ENCODE peak calls at places on chromosome 11, in ten cellular contexts. One of them, this sample, is unnamed.

GRCh38 chr11:87926250-87926970 is 248.8 kb downstream of the RAB38 start:
- DNase-seq in A549: no peak
- DNase-seq in adrenal gland: peak; percentile 51
- DNase-seq in right lobe of liver: no peak
- DNase-seq in HCT116: peak; percentile 80
- DNase-seq in ovary: no peak
- DNase-seq in tibial nerve: no peak
- DNase-seq in Peyer's patch: no peak
- DNase-seq in sigmoid colon: no peak
- DNase-seq in breast epithelium: no peak
- DNase-seq in this sample: no peak

GRCh38 chr11:110972640-110973039 is 260.4 kb upstream of the ARHGAP20 start:
- DNase-seq in A549: no peak
- DNase-seq in adrenal gland: peak; percentile 76
- DNase-seq in right lobe of liver: no peak
- DNase-seq in HCT116: no peak
- DNase-seq in ovary: no peak
- DNase-seq in tibial nerve: no peak
- DNase-seq in Peyer's patch: no peak
- DNase-seq in sigmoid colon: no peak
- DNase-seq in breast epithelium: no peak
- DNase-seq in this sample: no peak

GRCh38 chr11:28337701-28338100 is 229.5 kb downstream of the METTL15 start:
- DNase-seq in A549: no peak
- DNase-seq in adrenal gland: no peak
- DNase-seq in right lobe of liver: no peak
- DNase-seq in HCT116: no peak
- DNase-seq in ovary: no peak
- DNase-seq in tibial nerve: no peak
- DNase-seq in Peyer's patch: no peak
- DNase-seq in sigmoid colon: no peak
- DNase-seq in breast epithelium: no peak
- DNase-seq in this sample: no peak

GRCh38 chr11:113505046-113505445 is 29.8 kb upstream of the DRD2 start:
- DNase-seq in A549: no peak
- DNase-seq in adrenal gland: no peak
- DNase-seq in right lobe of liver: no peak
- DNase-seq in HCT116: no peak
- DNase-seq in ovary: no peak
- DNase-seq in tibial nerve: no peak
- DNase-seq in Peyer's patch: no peak
- DNase-seq in sigmoid colon: no peak
- DNase-seq in breast epithelium: no peak
- DNase-seq in this sample: no peak

GRCh38 chr11:114399903-114400221 is 449 bp downstream of the C11orf71 start:
- DNase-seq in A549: peak; percentile 6
- DNase-seq in adrenal gland: no peak
- DNase-seq in right lobe of liver: no peak
- DNase-seq in HCT116: no peak
- DNase-seq in ovary: no peak
- DNase-seq in tibial nerve: peak; percentile 40
- DNase-seq in Peyer's patch: no peak
- DNase-seq in sigmoid colon: no peak
- DNase-seq in breast epithelium: peak; percentile 46
- DNase-seq in this sample: no peak

GRCh38 chr11:22392561-22392960 is 54.4 kb downstream of the SLC17A6 start:
- DNase-seq in A549: no peak
- DNase-seq in adrenal gland: no peak
- DNase-seq in right lobe of liver: no peak
- DNase-seq in HCT116: no peak
- DNase-seq in ovary: no peak
- DNase-seq in tibial nerve: no peak
- DNase-seq in Peyer's patch: no peak
- DNase-seq in sigmoid colon: no peak
- DNase-seq in breast epithelium: no peak
- DNase-seq in this sample: no peak

GRCh38 chr11:58493676-58494075 is 14.2 kb downstream of the OR5B21 start:
- DNase-seq in A549: no peak
- DNase-seq in adrenal gland: no peak
- DNase-seq in right lobe of liver: no peak
- DNase-seq in HCT116: no peak
- DNase-seq in ovary: no peak
- DNase-seq in tibial nerve: no peak
- DNase-seq in Peyer's patch: no peak
- DNase-seq in sigmoid colon: no peak
- DNase-seq in breast epithelium: no peak
- DNase-seq in this sample: no peak

GRCh38 chr11:74670171-74670570 is 61.1 kb downstream of the CHRDL2 start:
- DNase-seq in A549: no peak
- DNase-seq in adrenal gland: no peak
- DNase-seq in right lobe of liver: no peak
- DNase-seq in HCT116: no peak
- DNase-seq in ovary: no peak
- DNase-seq in tibial nerve: no peak
- DNase-seq in Peyer's patch: no peak
- DNase-seq in sigmoid colon: no peak
- DNase-seq in breast epithelium: no peak
- DNase-seq in this sample: no peak

GRCh38 chr11:10293423-10294288 is at the start of gene SBF2:
- DNase-seq in A549: peak; percentile 89
- DNase-seq in adrenal gland: peak; percentile 93
- DNase-seq in right lobe of liver: peak; percentile 88
- DNase-seq in HCT116: no peak
- DNase-seq in ovary: peak; percentile 93
- DNase-seq in tibial nerve: peak; percentile 68
- DNase-seq in Peyer's patch: peak; percentile 89
- DNase-seq in sigmoid colon: peak; percentile 95
- DNase-seq in breast epithelium: peak; percentile 68
- DNase-seq in this sample: peak; percentile 96

GRCh38 chr11:29293825-29294224 is 723.0 kb downstream of the KCNA4 start:
- DNase-seq in A549: peak; percentile 12
- DNase-seq in adrenal gland: no peak
- DNase-seq in right lobe of liver: no peak
- DNase-seq in HCT116: peak; percentile 18
- DNase-seq in ovary: no peak
- DNase-seq in tibial nerve: no peak
- DNase-seq in Peyer's patch: no peak
- DNase-seq in sigmoid colon: no peak
- DNase-seq in breast epithelium: no peak
- DNase-seq in this sample: no peak

GRCh38 chr11:27722117-27722844 is 22.0 kb upstream of the BDNF start:
- DNase-seq in A549: peak; percentile 25
- DNase-seq in adrenal gland: no peak
- DNase-seq in right lobe of liver: no peak
- DNase-seq in HCT116: no peak
- DNase-seq in ovary: no peak
- DNase-seq in tibial nerve: no peak
- DNase-seq in Peyer's patch: no peak
- DNase-seq in sigmoid colon: no peak
- DNase-seq in breast epithelium: no peak
- DNase-seq in this sample: no peak

GRCh38 chr11:134486704-134487103 is 74.7 kb upstream of the B3GAT1 start:
- DNase-seq in A549: no peak
- DNase-seq in adrenal gland: peak; percentile 36
- DNase-seq in right lobe of liver: no peak
- DNase-seq in HCT116: no peak
- DNase-seq in ovary: no peak
- DNase-seq in tibial nerve: no peak
- DNase-seq in Peyer's patch: peak; percentile 22
- DNase-seq in sigmoid colon: no peak
- DNase-seq in breast epithelium: no peak
- DNase-seq in this sample: no peak

GRCh38 chr11:26976389-26976788 is 17.5 kb upstream of the FIBIN start:
- DNase-seq in A549: no peak
- DNase-seq in adrenal gland: no peak
- DNase-seq in right lobe of liver: no peak
- DNase-seq in HCT116: no peak
- DNase-seq in ovary: peak; percentile 40
- DNase-seq in tibial nerve: no peak
- DNase-seq in Peyer's patch: no peak
- DNase-seq in sigmoid colon: no peak
- DNase-seq in breast epithelium: no peak
- DNase-seq in this sample: no peak

GRCh38 chr11:69476715-69477025 is 4.8 kb upstream of the LINC01488 start:
- DNase-seq in A549: no peak
- DNase-seq in adrenal gland: no peak
- DNase-seq in right lobe of liver: no peak
- DNase-seq in HCT116: no peak
- DNase-seq in ovary: no peak
- DNase-seq in tibial nerve: no peak
- DNase-seq in Peyer's patch: no peak
- DNase-seq in sigmoid colon: no peak
- DNase-seq in breast epithelium: no peak
- DNase-seq in this sample: no peak

GRCh38 chr11:94537051-94537600 is 6.6 kb upstream of the FUT4 start:
- DNase-seq in A549: no peak
- DNase-seq in adrenal gland: no peak
- DNase-seq in right lobe of liver: no peak
- DNase-seq in HCT116: no peak
- DNase-seq in ovary: no peak
- DNase-seq in tibial nerve: no peak
- DNase-seq in Peyer's patch: no peak
- DNase-seq in sigmoid colon: no peak
- DNase-seq in breast epithelium: no peak
- DNase-seq in this sample: no peak
- H3K4me3 ChIP-seq in A549: no peak overlapping the region
- H3K4me3 ChIP-seq in adrenal gland: no peak overlapping the region
- H3K4me3 ChIP-seq in right lobe of liver: no peak overlapping the region
- H3K4me3 ChIP-seq in HCT116: no peak overlapping the region
- H3K4me3 ChIP-seq in ovary: no peak overlapping the region
- H3K4me3 ChIP-seq in tibial nerve: no peak overlapping the region
- H3K4me3 ChIP-seq in Peyer's patch: no peak overlapping the region
- H3K4me3 ChIP-seq in sigmoid colon: no peak overlapping the region
- H3K4me3 ChIP-seq in breast epithelium: no peak overlapping the region
- H3K4me3 ChIP-seq in this sample: no peak overlapping the region

GRCh38 chr11:33857924-33858323 is 34.0 kb downstream of the LMO2 start:
- DNase-seq in A549: peak; percentile 45
- DNase-seq in adrenal gland: peak; percentile 85
- DNase-seq in right lobe of liver: peak; percentile 78
- DNase-seq in HCT116: peak; percentile 55
- DNase-seq in ovary: peak; percentile 77
- DNase-seq in tibial nerve: peak; percentile 54
- DNase-seq in Peyer's patch: peak; percentile 69
- DNase-seq in sigmoid colon: peak; percentile 84
- DNase-seq in breast epithelium: peak; percentile 54
- DNase-seq in this sample: peak; percentile 67
- TF ChIP-seq POLR2A in A549: no peak
- TF ChIP-seq POLR2A in adrenal gland: no peak
- TF ChIP-seq POLR2A in right lobe of liver: no peak
- TF ChIP-seq POLR2A in HCT116: no peak
- TF ChIP-seq POLR2A in ovary: no peak
- TF ChIP-seq POLR2A in tibial nerve: no peak
- TF ChIP-seq POLR2A in Peyer's patch: no peak
- TF ChIP-seq POLR2A in sigmoid colon: no peak
- TF ChIP-seq POLR2A in breast epithelium: no peak
- TF ChIP-seq POLR2A in this sample: no peak

DNA sequence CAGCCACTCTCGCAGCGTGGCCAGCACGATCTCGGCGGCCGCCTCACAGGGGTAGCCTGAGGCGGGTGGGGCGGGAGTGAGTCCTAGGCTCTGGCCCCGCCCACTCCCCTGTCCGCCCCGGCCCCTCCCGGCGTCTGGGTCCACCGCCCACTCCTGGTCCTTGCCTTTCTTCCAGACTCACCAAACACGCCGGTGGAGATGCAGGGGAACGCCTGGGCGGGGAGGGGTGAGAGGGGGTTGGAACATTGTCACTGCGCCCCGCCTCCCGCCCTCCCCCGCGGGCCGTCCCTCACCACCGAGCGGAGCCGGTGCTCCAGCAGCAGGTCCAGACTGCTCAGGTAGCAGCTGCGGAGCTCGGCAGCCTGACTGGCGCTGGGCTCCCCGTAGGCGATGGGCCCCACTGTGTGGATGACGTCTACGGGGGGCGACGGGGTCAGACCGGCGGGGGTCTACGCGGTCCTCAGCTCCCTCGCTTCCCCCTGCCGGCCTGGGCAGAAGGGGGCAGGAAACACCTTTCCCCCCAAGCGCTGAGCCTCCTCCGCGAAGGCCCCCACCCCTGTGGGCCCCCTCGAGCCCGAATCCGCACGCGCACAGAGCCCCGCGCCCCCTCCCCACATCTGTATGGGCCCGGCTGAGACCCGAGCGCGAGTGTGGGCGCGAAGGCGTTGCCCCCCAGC is 13.2 kb downstream of the OTUB1 start:
- DNase-seq in A549: no peak
- DNase-seq in adrenal gland: peak; percentile 86
- DNase-seq in right lobe of liver: no peak
- DNase-seq in HCT116: no peak
- DNase-seq in ovary: peak; percentile 80
- DNase-seq in tibial nerve: no peak
- DNase-seq in Peyer's patch: no peak
- DNase-seq in sigmoid colon: peak; percentile 86
- DNase-seq in breast epithelium: peak; percentile 80
- DNase-seq in this sample: peak; percentile 95
- H3K4me3 ChIP-seq in A549: no peak overlapping the region
- H3K4me3 ChIP-seq in adrenal gland: no peak overlapping the region
- H3K4me3 ChIP-seq in right lobe of liver: no peak overlapping the region
- H3K4me3 ChIP-seq in HCT116: no peak overlapping the region
- H3K4me3 ChIP-seq in ovary: peak overlapping the region; percentile 25
- H3K4me3 ChIP-seq in tibial nerve: peak overlapping the region; percentile 29
- H3K4me3 ChIP-seq in Peyer's patch: peak overlapping the region; percentile 44
- H3K4me3 ChIP-seq in sigmoid colon: peak overlapping the region; percentile 44
- H3K4me3 ChIP-seq in breast epithelium: peak overlapping the region; percentile 45
- H3K4me3 ChIP-seq in this sample: no peak overlapping the region

GRCh38 chr11:116194156-116194904 is 578.5 kb downstream of the BUD13 start:
- DNase-seq in A549: no peak
- DNase-seq in adrenal gland: no peak
- DNase-seq in right lobe of liver: no peak
- DNase-seq in HCT116: no peak
- DNase-seq in ovary: no peak
- DNase-seq in tibial nerve: no peak
- DNase-seq in Peyer's patch: no peak
- DNase-seq in sigmoid colon: no peak
- DNase-seq in breast epithelium: no peak
- DNase-seq in this sample: no peak

GRCh38 chr11:116190861-116191260 is 581.9 kb downstream of the BUD13 start:
- DNase-seq in A549: no peak
- DNase-seq in adrenal gland: no peak
- DNase-seq in right lobe of liver: no peak
- DNase-seq in HCT116: no peak
- DNase-seq in ovary: no peak
- DNase-seq in tibial nerve: no peak
- DNase-seq in Peyer's patch: no peak
- DNase-seq in sigmoid colon: no peak
- DNase-seq in breast epithelium: no peak
- DNase-seq in this sample: no peak

GRCh38 chr11:116190206-116190605 is 582.6 kb downstream of the BUD13 start:
- DNase-seq in A549: no peak
- DNase-seq in adrenal gland: no peak
- DNase-seq in right lobe of liver: no peak
- DNase-seq in HCT116: no peak
- DNase-seq in ovary: no peak
- DNase-seq in tibial nerve: no peak
- DNase-seq in Peyer's patch: no peak
- DNase-seq in sigmoid colon: no peak
- DNase-seq in breast epithelium: no peak
- DNase-seq in this sample: no peak

GRCh38 chr11:116192509-116193206 is 580.1 kb downstream of the BUD13 start:
- DNase-seq in A549: no peak
- DNase-seq in adrenal gland: no peak
- DNase-seq in right lobe of liver: no peak
- DNase-seq in HCT116: no peak
- DNase-seq in ovary: no peak
- DNase-seq in tibial nerve: no peak
- DNase-seq in Peyer's patch: no peak
- DNase-seq in sigmoid colon: no peak
- DNase-seq in breast epithelium: no peak
- DNase-seq in this sample: no peak

GRCh38 chr11:116193321-116194114 is 579.3 kb downstream of the BUD13 start:
- DNase-seq in A549: peak; percentile 15
- DNase-seq in adrenal gland: no peak
- DNase-seq in right lobe of liver: no peak
- DNase-seq in HCT116: no peak
- DNase-seq in ovary: peak; percentile 48
- DNase-seq in tibial nerve: no peak
- DNase-seq in Peyer's patch: peak; percentile 79
- DNase-seq in sigmoid colon: peak; percentile 68
- DNase-seq in breast epithelium: peak; percentile 49
- DNase-seq in this sample: no peak
- TF ChIP-seq POLR2A in A549: no peak
- TF ChIP-seq POLR2A in adrenal gland: no peak
- TF ChIP-seq POLR2A in right lobe of liver: no peak
- TF ChIP-seq POLR2A in HCT116: no peak
- TF ChIP-seq POLR2A in ovary: no peak
- TF ChIP-seq POLR2A in tibial nerve: no peak
- TF ChIP-seq POLR2A in Peyer's patch: peak; percentile 24
- TF ChIP-seq POLR2A in sigmoid colon: no peak
- TF ChIP-seq POLR2A in breast epithelium: no peak
- TF ChIP-seq POLR2A in this sample: no peak

This sample was measured in lower leg skin.